ENCODE peak calls at places on chromosomes 16 and 17, in eight cellular contexts. J is CD8-positive, alpha-beta T cell; A is lung; P is iPS DF 6.9; V is psoas muscle; I is ovary; Y is ascending aorta; K is adrenal gland. U is an unnamed sample. For H3K4me1, the result is how much of the 10 kb centered on the place peaks cover.

GRCh38 chr17:68356520-68356919 is 65.2 kb downstream of the ARSG start:
- DNase-seq in J (peak), A (no peak), P (no peak), V (no peak), I (no peak), Y (no peak), K (no peak), U (no peak)

GRCh38 chr16:6642271-6642670 is 690.4 kb upstream of the RBFOX1 start:
- DNase-seq in J (no peak), A (no peak), P (no peak), V (no peak), I (no peak), Y (no peak), K (no peak), U (no peak)

GRCh38 chr17:41417576-41418015 is 6.8 kb downstream of the KRT37 start:
- DNase-seq in J (no peak), A (no peak), P (peak), V (no peak), I (no peak), Y (no peak), K (no peak), U (no peak)

GRCh38 chr17:2034157-2034556 is 4.2 kb downstream of the DPH1 start:
- DNase-seq in J (no peak), A (no peak), P (no peak), V (no peak), I (no peak), Y (no peak), K (no peak), U (no peak)

GRCh38 chr16:28067604-28068382 is 4.3 kb upstream of the GSG1L start:
- DNase-seq in J (no peak), A (no peak), P (no peak), V (no peak), I (no peak), Y (no peak), K (no peak), U (no peak)

GRCh38 chr17:16439303-16439791 is 24.0 kb downstream of the TRPV2 start:
- DNase-seq in J (peak), A (no peak), P (no peak), V (no peak), I (no peak), Y (no peak), K (no peak), U (no peak)

GRCh38 chr16:9055661-9056060 is 35.8 kb upstream of the HAPSTR1 start:
- DNase-seq in J (no peak), A (no peak), P (no peak), V (no peak), I (no peak), Y (no peak), K (no peak), U (no peak)

GRCh38 chr17:38701504-38702165 is 3.4 kb upstream of the MLLT6 start:
- DNase-seq in J (peak), A (no peak), P (no peak), V (no peak), I (no peak), Y (no peak), K (no peak), U (no peak)

GRCh38 chr17:29050176-29050575 is 7.2 kb downstream of the PIPOX start:
- DNase-seq in J (no peak), A (no peak), P (no peak), V (no peak), I (no peak), Y (no peak), K (no peak), U (no peak)

GRCh38 chr17:75753514-75754377 is 11.2 kb downstream of the GALK1 start:
- DNase-seq in J (peak), A (peak), P (no peak), V (peak), I (peak), Y (no peak), K (peak), U (peak)

GRCh38 chr17:49776864-49777263 is 11.6 kb upstream of the KAT7 start:
- DNase-seq in J (no peak), A (no peak), P (no peak), V (no peak), I (no peak), Y (no peak), K (no peak), U (no peak)

GRCh38 chr16:83579431-83579830 is 228.3 kb upstream of the HSBP1 start:
- DNase-seq in J (no peak), A (no peak), P (no peak), V (no peak), I (no peak), Y (no peak), K (no peak), U (no peak)

GRCh38 chr17:2776589-2777241 is 19.5 kb upstream of the RAP1GAP2 start:
- DNase-seq in J (no peak), A (no peak), P (no peak), V (no peak), I (no peak), Y (no peak), K (no peak), U (no peak)

GRCh38 chr17:50459081-50459676 is 9.5 kb downstream of the CHAD start:
- DNase-seq in J (no peak), A (peak), P (no peak), V (no peak), I (no peak), Y (no peak), K (peak), U (no peak)

GRCh38 chr16:68406458-68407041 is 41.8 kb downstream of the SMPD3 start:
- DNase-seq in J (no peak), A (no peak), P (no peak), V (no peak), I (no peak), Y (no peak), K (no peak), U (no peak)

GRCh38 chr17:61155590-61156181 is 244.0 kb upstream of the TBX2 start:
- DNase-seq in J (no peak), A (no peak), P (no peak), V (no peak), I (no peak), Y (no peak), K (no peak), U (no peak)
- H3K4me1 ChIP-seq in J (under half), A (under half), P (under half), V (under half), I (under half), Y (under half), K (under half), U (under half)

DNA sequence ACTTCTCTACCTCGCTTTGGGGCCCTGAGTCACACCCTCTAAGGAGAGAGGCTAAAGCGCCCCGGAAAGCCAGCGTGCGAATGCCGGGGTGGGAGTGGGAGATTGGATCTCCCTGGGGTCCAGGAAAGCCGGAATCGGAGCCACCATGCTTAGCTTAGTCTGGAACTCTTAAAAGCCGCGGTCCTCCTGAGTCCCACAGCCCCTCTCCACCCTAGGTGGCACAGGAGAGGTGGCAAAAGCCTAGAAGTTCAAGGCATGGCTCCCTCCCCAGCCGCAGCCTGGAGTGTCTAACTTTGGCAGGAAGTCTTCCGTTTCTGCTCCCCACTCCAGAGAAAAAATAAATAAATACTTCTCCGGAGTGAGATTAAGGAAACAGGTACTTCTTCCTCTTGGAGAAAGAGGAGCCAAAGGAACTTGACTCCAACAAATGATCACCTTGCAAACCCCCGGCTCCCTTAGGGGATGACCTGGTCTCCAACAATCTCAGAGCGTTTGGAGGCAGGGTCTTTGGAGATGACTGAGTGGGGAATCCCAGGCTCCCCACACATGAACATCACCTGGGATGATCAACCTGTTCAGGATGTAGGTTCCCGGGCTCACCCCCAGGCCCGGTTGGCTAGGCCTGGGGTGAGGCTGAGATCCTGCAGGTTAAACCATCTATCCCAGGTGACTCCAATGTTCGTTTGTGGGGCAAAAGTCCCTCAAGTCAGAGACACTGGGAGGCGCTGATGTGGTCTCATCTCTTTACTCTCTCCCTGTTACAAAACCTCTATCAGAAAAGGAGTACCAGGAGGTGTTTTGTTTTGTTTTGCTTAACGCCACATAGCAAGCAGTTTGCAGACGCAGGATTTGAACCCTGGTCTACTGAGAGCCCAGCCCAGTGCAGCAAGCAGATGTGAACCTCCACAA is 2.9 kb downstream of the CIITA start:
- DNase-seq in J (no peak), A (no peak), P (no peak), V (no peak), I (no peak), Y (no peak), K (no peak), U (no peak)
- H3K4me1 ChIP-seq in J (under half), A (under half), P (under half), V (under half), I (under half), Y (under half), K (under half), U (under half)

GRCh38 chr16:85006639-85007038 is 4.7 kb downstream of the ZDHHC7 start:
- DNase-seq in J (no peak), A (no peak), P (no peak), V (no peak), I (no peak), Y (no peak), K (no peak), U (no peak)

GRCh38 chr16:85003723-85004586 is 7.4 kb downstream of the ZDHHC7 start:
- DNase-seq in J (no peak), A (no peak), P (no peak), V (peak), I (no peak), Y (no peak), K (no peak), U (no peak)

GRCh38 chr16:85003076-85003475 is 8.3 kb downstream of the ZDHHC7 start:
- DNase-seq in J (no peak), A (no peak), P (no peak), V (peak), I (no peak), Y (no peak), K (no peak), U (no peak)

GRCh38 chr16:85005278-85006069 is 5.9 kb downstream of the ZDHHC7 start:
- DNase-seq in J (no peak), A (no peak), P (no peak), V (peak), I (no peak), Y (no peak), K (no peak), U (no peak)

DNA sequence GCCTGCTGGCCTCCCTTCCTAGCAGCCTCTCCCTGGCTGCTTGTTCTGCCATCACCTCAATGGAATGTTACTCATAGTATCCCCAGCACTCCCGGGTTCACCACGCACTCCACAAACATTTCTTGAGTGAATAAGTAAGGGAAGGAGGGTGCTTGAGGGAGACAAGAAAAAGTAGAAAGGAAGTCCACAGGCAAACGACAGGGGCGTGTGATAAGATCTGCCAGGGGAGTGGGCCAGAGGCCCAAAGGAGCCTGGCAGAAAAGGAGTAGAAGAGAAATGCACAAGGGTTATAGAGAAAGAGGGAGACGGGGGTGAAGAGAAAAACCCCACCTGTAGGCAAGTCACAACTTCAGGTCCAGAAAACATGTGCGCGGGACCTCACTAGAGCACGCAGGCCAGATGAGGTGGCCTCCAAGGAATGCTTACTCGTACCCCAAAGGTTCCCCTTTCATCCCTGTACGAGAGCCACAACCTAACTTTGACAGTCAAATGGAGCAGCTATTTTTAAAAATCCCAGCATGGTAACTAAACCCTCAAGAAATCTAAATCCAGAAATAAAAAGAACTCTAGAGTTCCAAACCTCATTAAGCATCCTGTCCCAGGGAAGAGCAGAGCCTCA is 6.6 kb downstream of the ZDHHC7 start:
- DNase-seq in J (no peak), A (peak), P (no peak), V (peak), I (no peak), Y (no peak), K (no peak), U (no peak)
- H3K4me1 ChIP-seq in J (under half), A (under half), P (under half), V (half or more), I (under half), Y (half or more), K (half or more), U (half or more)

GRCh38 chr16:56914896-56915295 is 17.0 kb upstream of the HERPUD1 start:
- DNase-seq in J (no peak), A (no peak), P (no peak), V (no peak), I (no peak), Y (no peak), K (no peak), U (no peak)
- H3K4me1 ChIP-seq in J (under half), A (under half), P (under half), V (under half), I (under half), Y (under half), K (half or more), U (half or more)

U was measured in heart right ventricle.